ENCODE peak calls at places on chromosome 1, in six cellular contexts. One of them, this sample, is unnamed.
A peak's percentile ranks its signal among the peaks of the same experiment; 100 is the strongest.

GRCh38 chr1:26696645-26697440 is 1.0 kb downstream of the ARID1A start:
- DNase-seq in H54: no peak
- DNase-seq in activated CD4-positive, CD25-positive, alpha-beta regulatory T cell: peak; percentile 47
- DNase-seq in neural crest cell: peak; percentile 32
- DNase-seq in HAP-1: peak; percentile 47
- DNase-seq in IMR-90: no peak
- DNase-seq in this sample: no peak

GRCh38 chr1:94528271-94528670 is 13.3 kb downstream of the F3 start:
- DNase-seq in activated CD4-positive, CD25-positive, alpha-beta regulatory T cell: no peak
- DNase-seq in IMR-90: peak; percentile 58
- DNase-seq in HAP-1: peak; percentile 40
- DNase-seq in neural crest cell: no peak
- DNase-seq in H54: no peak
- DNase-seq in this sample: no peak

GRCh38 chr1:6507037-6507428 is 15.6 kb upstream of the PLEKHG5 start:
- DNase-seq in neural crest cell: no peak
- DNase-seq in H54: no peak
- DNase-seq in HAP-1: no peak
- DNase-seq in IMR-90: no peak
- DNase-seq in activated CD4-positive, CD25-positive, alpha-beta regulatory T cell: no peak
- DNase-seq in this sample: no peak

GRCh38 chr1:203629509-203630082 is 3.0 kb downstream of the ATP2B4 start:
- DNase-seq in H54: no peak
- DNase-seq in activated CD4-positive, CD25-positive, alpha-beta regulatory T cell: peak; percentile 30
- DNase-seq in neural crest cell: peak; percentile 58
- DNase-seq in IMR-90: peak; percentile 52
- DNase-seq in HAP-1: peak; percentile 84
- DNase-seq in this sample: no peak

GRCh38 chr1:228354390-228355320 is 52.0 kb downstream of the TRIM11 start:
- DNase-seq in IMR-90: no peak
- DNase-seq in activated CD4-positive, CD25-positive, alpha-beta regulatory T cell: no peak
- DNase-seq in neural crest cell: no peak
- DNase-seq in HAP-1: no peak
- DNase-seq in H54: no peak
- DNase-seq in this sample: no peak

GRCh38 chr1:162726539-162726938 is 64.0 kb upstream of the HSD17B7 start:
- DNase-seq in activated CD4-positive, CD25-positive, alpha-beta regulatory T cell: no peak
- DNase-seq in neural crest cell: no peak
- DNase-seq in H54: no peak
- DNase-seq in IMR-90: no peak
- DNase-seq in HAP-1: peak; percentile 12
- DNase-seq in this sample: no peak

GRCh38 chr1:64139877-64140276 is 63.5 kb upstream of the UBE2U start:
- DNase-seq in H54: no peak
- DNase-seq in HAP-1: no peak
- DNase-seq in neural crest cell: no peak
- DNase-seq in activated CD4-positive, CD25-positive, alpha-beta regulatory T cell: no peak
- DNase-seq in IMR-90: no peak
- DNase-seq in this sample: no peak

GRCh38 chr1:87450615-87451209 is 122.0 kb downstream of the LMO4 start:
- DNase-seq in HAP-1: no peak
- DNase-seq in IMR-90: no peak
- DNase-seq in neural crest cell: no peak
- DNase-seq in activated CD4-positive, CD25-positive, alpha-beta regulatory T cell: no peak
- DNase-seq in H54: no peak
- DNase-seq in this sample: no peak

GRCh38 chr1:47795102-47795501 is 202.1 kb downstream of the TRABD2B start:
- DNase-seq in neural crest cell: no peak
- DNase-seq in H54: no peak
- DNase-seq in IMR-90: no peak
- DNase-seq in HAP-1: no peak
- DNase-seq in activated CD4-positive, CD25-positive, alpha-beta regulatory T cell: no peak
- DNase-seq in this sample: no peak

GRCh38 chr1:84253891-84254290 is 47.6 kb upstream of the SAMD13 start:
- DNase-seq in activated CD4-positive, CD25-positive, alpha-beta regulatory T cell: no peak
- DNase-seq in HAP-1: no peak
- DNase-seq in IMR-90: peak; percentile 97
- DNase-seq in neural crest cell: no peak
- DNase-seq in H54: peak; percentile 58
- DNase-seq in this sample: peak; percentile 90

GRCh38 chr1:180255538-180256352 is 25.7 kb downstream of the LHX4 start:
- DNase-seq in HAP-1: no peak
- DNase-seq in activated CD4-positive, CD25-positive, alpha-beta regulatory T cell: no peak
- DNase-seq in IMR-90: no peak
- DNase-seq in H54: no peak
- DNase-seq in neural crest cell: no peak
- DNase-seq in this sample: no peak

GRCh38 chr1:210741564-210741963 is 392.4 kb downstream of the KCNH1 start:
- DNase-seq in neural crest cell: no peak
- DNase-seq in IMR-90: no peak
- DNase-seq in H54: no peak
- DNase-seq in activated CD4-positive, CD25-positive, alpha-beta regulatory T cell: no peak
- DNase-seq in HAP-1: no peak
- DNase-seq in this sample: no peak

GRCh38 chr1:153951801-153952200 is 5.3 kb upstream of the DENND4B start:
- DNase-seq in neural crest cell: no peak
- DNase-seq in H54: no peak
- DNase-seq in HAP-1: no peak
- DNase-seq in activated CD4-positive, CD25-positive, alpha-beta regulatory T cell: no peak
- DNase-seq in IMR-90: no peak
- DNase-seq in this sample: no peak

GRCh38 chr1:15668089-15668754 is 15.9 kb upstream of the PLEKHM2 start:
- DNase-seq in IMR-90: peak; percentile 34
- DNase-seq in HAP-1: no peak
- DNase-seq in H54: no peak
- DNase-seq in activated CD4-positive, CD25-positive, alpha-beta regulatory T cell: no peak
- DNase-seq in neural crest cell: no peak
- DNase-seq in this sample: no peak

GRCh38 chr1:209743145-209743482 is 12.7 kb upstream of the TRAF3IP3 start:
- DNase-seq in IMR-90: peak; percentile 80
- DNase-seq in activated CD4-positive, CD25-positive, alpha-beta regulatory T cell: no peak
- DNase-seq in H54: no peak
- DNase-seq in neural crest cell: no peak
- DNase-seq in HAP-1: no peak
- DNase-seq in this sample: peak; percentile 45

GRCh38 chr1:111404588-111404987 is 22.9 kb downstream of the OVGP1 start:
- DNase-seq in H54: no peak
- DNase-seq in IMR-90: no peak
- DNase-seq in HAP-1: no peak
- DNase-seq in neural crest cell: no peak
- DNase-seq in activated CD4-positive, CD25-positive, alpha-beta regulatory T cell: no peak
- DNase-seq in this sample: no peak

GRCh38 chr1:31420716-31421115 is 7.7 kb downstream of the SERINC2 start:
- DNase-seq in H54: no peak
- DNase-seq in activated CD4-positive, CD25-positive, alpha-beta regulatory T cell: no peak
- DNase-seq in neural crest cell: no peak
- DNase-seq in IMR-90: no peak
- DNase-seq in HAP-1: no peak
- DNase-seq in this sample: no peak

GRCh38 chr1:58397187-58397820 is 149.2 kb downstream of the OMA1 start:
- DNase-seq in activated CD4-positive, CD25-positive, alpha-beta regulatory T cell: no peak
- DNase-seq in neural crest cell: no peak
- DNase-seq in H54: peak; percentile 36
- DNase-seq in IMR-90: peak; percentile 80
- DNase-seq in HAP-1: no peak
- DNase-seq in this sample: peak; percentile 54

GRCh38 chr1:164617607-164618564 is 58.9 kb downstream of the PBX1 start:
- DNase-seq in HAP-1: peak; percentile 64
- DNase-seq in neural crest cell: peak; percentile 17
- DNase-seq in H54: no peak
- DNase-seq in activated CD4-positive, CD25-positive, alpha-beta regulatory T cell: no peak
- DNase-seq in IMR-90: peak; percentile 42
- DNase-seq in this sample: no peak

GRCh38 chr1:2276803-2277580 is 48.9 kb downstream of the SKI start:
- DNase-seq in HAP-1: no peak
- DNase-seq in H54: no peak
- DNase-seq in neural crest cell: no peak
- DNase-seq in IMR-90: peak; percentile 62
- DNase-seq in activated CD4-positive, CD25-positive, alpha-beta regulatory T cell: no peak
- DNase-seq in this sample: no peak

GRCh38 chr1:171218661-171219060 is 29.6 kb upstream of the FMO1 start:
- DNase-seq in IMR-90: no peak
- DNase-seq in H54: no peak
- DNase-seq in neural crest cell: no peak
- DNase-seq in activated CD4-positive, CD25-positive, alpha-beta regulatory T cell: no peak
- DNase-seq in HAP-1: no peak
- DNase-seq in this sample: no peak

GRCh38 chr1:217027403-217028080 is 304.3 kb upstream of the ESRRG start:
- DNase-seq in neural crest cell: no peak
- DNase-seq in activated CD4-positive, CD25-positive, alpha-beta regulatory T cell: no peak
- DNase-seq in IMR-90: no peak
- DNase-seq in HAP-1: no peak
- DNase-seq in H54: no peak
- DNase-seq in this sample: no peak

GRCh38 chr1:179786815-179787736 is 44.0 kb downstream of the FAM163A start:
- DNase-seq in IMR-90: no peak
- DNase-seq in activated CD4-positive, CD25-positive, alpha-beta regulatory T cell: no peak
- DNase-seq in H54: no peak
- DNase-seq in neural crest cell: no peak
- DNase-seq in HAP-1: no peak
- DNase-seq in this sample: no peak

GRCh38 chr1:77031101-77031662 is 163.9 kb downstream of the ST6GALNAC5 start:
- DNase-seq in HAP-1: no peak
- DNase-seq in H54: no peak
- DNase-seq in activated CD4-positive, CD25-positive, alpha-beta regulatory T cell: no peak
- DNase-seq in IMR-90: peak; percentile 73
- DNase-seq in neural crest cell: no peak
- DNase-seq in this sample: peak; percentile 33

GRCh38 chr1:45499415-45499769 is 481 bp downstream of the CCDC163 start:
- DNase-seq in neural crest cell: no peak
- DNase-seq in IMR-90: no peak
- DNase-seq in H54: no peak
- DNase-seq in HAP-1: no peak
- DNase-seq in activated CD4-positive, CD25-positive, alpha-beta regulatory T cell: no peak
- DNase-seq in this sample: no peak

GRCh38 chr1:14659913-14660312 is 61.4 kb downstream of the KAZN start:
- DNase-seq in H54: no peak
- DNase-seq in IMR-90: no peak
- DNase-seq in HAP-1: peak; percentile 49
- DNase-seq in activated CD4-positive, CD25-positive, alpha-beta regulatory T cell: no peak
- DNase-seq in neural crest cell: no peak
- DNase-seq in this sample: no peak

GRCh38 chr1:82165304-82165703 is 364.6 kb downstream of the ADGRL2 start:
- DNase-seq in H54: no peak
- DNase-seq in HAP-1: no peak
- DNase-seq in neural crest cell: no peak
- DNase-seq in IMR-90: no peak
- DNase-seq in activated CD4-positive, CD25-positive, alpha-beta regulatory T cell: no peak
- DNase-seq in this sample: no peak

GRCh38 chr1:79441243-79441642 is 434.7 kb upstream of the ADGRL4 start:
- DNase-seq in neural crest cell: no peak
- DNase-seq in activated CD4-positive, CD25-positive, alpha-beta regulatory T cell: no peak
- DNase-seq in IMR-90: no peak
- DNase-seq in H54: no peak
- DNase-seq in HAP-1: no peak
- DNase-seq in this sample: no peak

GRCh38 chr1:30656171-30656940 is 67.0 kb downstream of the MATN1 start:
- DNase-seq in H54: no peak
- DNase-seq in activated CD4-positive, CD25-positive, alpha-beta regulatory T cell: no peak
- DNase-seq in HAP-1: no peak
- DNase-seq in IMR-90: no peak
- DNase-seq in neural crest cell: no peak
- DNase-seq in this sample: no peak

GRCh38 chr1:206890125-206890637 is 7.1 kb upstream of the IL24 start:
- DNase-seq in HAP-1: no peak
- DNase-seq in neural crest cell: no peak
- DNase-seq in IMR-90: peak; percentile 42
- DNase-seq in activated CD4-positive, CD25-positive, alpha-beta regulatory T cell: no peak
- DNase-seq in H54: no peak
- DNase-seq in this sample: no peak

GRCh38 chr1:5758859-5759578 is 233.2 kb downstream of the NPHP4 start:
- DNase-seq in activated CD4-positive, CD25-positive, alpha-beta regulatory T cell: no peak
- DNase-seq in HAP-1: no peak
- DNase-seq in IMR-90: no peak
- DNase-seq in neural crest cell: no peak
- DNase-seq in H54: no peak
- DNase-seq in this sample: no peak

GRCh38 chr1:115448282-115449044 is 110.4 kb upstream of the NGF start:
- DNase-seq in activated CD4-positive, CD25-positive, alpha-beta regulatory T cell: no peak
- DNase-seq in H54: no peak
- DNase-seq in IMR-90: no peak
- DNase-seq in HAP-1: no peak
- DNase-seq in neural crest cell: no peak
- DNase-seq in this sample: no peak

GRCh38 chr1:220833436-220833835 is 45.8 kb upstream of the HLX start:
- DNase-seq in neural crest cell: no peak
- DNase-seq in activated CD4-positive, CD25-positive, alpha-beta regulatory T cell: no peak
- DNase-seq in IMR-90: no peak
- DNase-seq in HAP-1: no peak
- DNase-seq in H54: no peak
- DNase-seq in this sample: no peak

GRCh38 chr1:232223309-232223708 is 406.6 kb downstream of the SIPA1L2 start:
- DNase-seq in H54: no peak
- DNase-seq in IMR-90: no peak
- DNase-seq in HAP-1: no peak
- DNase-seq in activated CD4-positive, CD25-positive, alpha-beta regulatory T cell: no peak
- DNase-seq in neural crest cell: no peak
- DNase-seq in this sample: no peak

GRCh38 chr1:71047635-71048607 is at the start of gene PTGER3:
- DNase-seq in H54: no peak
- DNase-seq in neural crest cell: peak; percentile 49
- DNase-seq in activated CD4-positive, CD25-positive, alpha-beta regulatory T cell: no peak
- DNase-seq in IMR-90: no peak
- DNase-seq in HAP-1: peak; percentile 97
- DNase-seq in this sample: no peak

GRCh38 chr1:50105430-50105829 is 3.3 kb upstream of the ELAVL4 start:
- DNase-seq in neural crest cell: no peak
- DNase-seq in IMR-90: no peak
- DNase-seq in HAP-1: no peak
- DNase-seq in H54: no peak
- DNase-seq in activated CD4-positive, CD25-positive, alpha-beta regulatory T cell: no peak
- DNase-seq in this sample: no peak

GRCh38 chr1:107405241-107405640 is 264.4 kb downstream of the NTNG1 start:
- DNase-seq in H54: no peak
- DNase-seq in IMR-90: peak; percentile 7
- DNase-seq in activated CD4-positive, CD25-positive, alpha-beta regulatory T cell: no peak
- DNase-seq in HAP-1: no peak
- DNase-seq in neural crest cell: no peak
- DNase-seq in this sample: peak; percentile 28